ENCODE peak calls at places on chromosome X, in five cellular contexts. I is heart left ventricle, K is left lung, R is spleen, Q is breast epithelium. S is an unnamed sample. For H3K4me1, the result is how much of the 10 kb centered on the place peaks cover.

GRCh38 chrX:20712811-20713210 is 446.1 kb upstream of the RPS6KA3 start:
- DNase-seq in I (no peak), K (no peak), R (no peak), Q (no peak), S (no peak)

GRCh38 chrX:42392846-42393245 is 385.1 kb downstream of the PPP1R2C start:
- DNase-seq in I (no peak), K (no peak), R (no peak), Q (no peak), S (no peak)

GRCh38 chrX:39848900-39849299 is 248.9 kb downstream of the BCOR start:
- DNase-seq in I (no peak), K (no peak), R (no peak), Q (no peak), S (no peak)

GRCh38 chrX:46317158-46317557 is 228.1 kb downstream of the ZNF674 start:
- DNase-seq in I (no peak), K (no peak), R (no peak), Q (no peak), S (no peak)

GRCh38 chrX:119942173-119942819 is 1.3 kb downstream of the NKAP start:
- DNase-seq in I (no peak), K (no peak), R (no peak), Q (no peak), S (no peak)

GRCh38 chrX:134880866-134881265 is 109.9 kb upstream of the SMIM10 start:
- DNase-seq in I (no peak), K (no peak), R (no peak), Q (no peak), S (no peak)

GRCh38 chrX:53678667-53679066 is 7.9 kb downstream of the HUWE1 start:
- DNase-seq in I (no peak), K (no peak), R (no peak), Q (no peak), S (no peak)

GRCh38 chrX:103686199-103687072 is at the start of gene MORF4L2:
- DNase-seq in I (peak), K (peak), R (peak), Q (peak), S (peak)

GRCh38 chrX:137363559-137363958 is 202.4 kb upstream of the ZIC3 start:
- DNase-seq in I (no peak), K (no peak), R (no peak), Q (no peak), S (no peak)

GRCh38 chrX:117969337-117969736 is 147.3 kb downstream of the KLHL13 start:
- DNase-seq in I (no peak), K (no peak), R (no peak), Q (no peak), S (no peak)

GRCh38 chrX:131544218-131544617 is 344 bp downstream of the OR13H1 start:
- DNase-seq in I (no peak), K (no peak), R (no peak), Q (no peak), S (no peak)

GRCh38 chrX:77003956-77004355 is 443.2 kb upstream of the FGF16 start:
- DNase-seq in I (no peak), K (no peak), R (no peak), Q (no peak), S (no peak)

GRCh38 chrX:102659790-102660757 is 8.8 kb downstream of the GPRASP1 start:
- DNase-seq in I (peak), K (peak), R (peak), Q (peak), S (peak)

GRCh38 chrX:375181-376036 is 11.3 kb downstream of the PPP2R3B start:
- DNase-seq in I (no peak), K (no peak), R (peak), Q (no peak), S (no peak)
- H3K4me1 ChIP-seq in I (under half), K (under half), R (under half), Q (under half), S (under half)

GRCh38 chrX:17414057-17414658 is 39.2 kb downstream of the NHS start:
- DNase-seq in I (no peak), K (no peak), R (no peak), Q (peak), S (no peak)
- H3K4me3 ChIP-seq in I (no peak), K (no peak), R (no peak), Q (no peak), S (no peak)

DNA sequence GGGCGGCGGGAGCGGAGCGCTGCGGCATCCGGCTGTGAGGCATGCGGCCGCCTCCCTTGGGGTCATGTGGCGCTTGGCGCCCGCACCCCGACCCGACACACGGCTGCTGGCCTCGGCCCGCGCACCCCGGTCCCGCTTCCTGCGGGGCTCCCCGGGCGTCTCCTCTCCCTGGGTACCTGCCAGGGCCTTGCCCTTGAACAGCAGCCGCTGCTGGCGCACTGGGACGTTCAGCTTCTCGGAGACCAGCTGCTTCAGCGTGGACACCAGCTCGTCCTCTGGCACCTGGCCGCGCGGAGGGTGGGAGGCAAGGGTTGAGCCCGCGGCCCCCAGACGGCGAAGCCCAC is 391 bp downstream of the UBL4A start:
- DNase-seq in I (peak), K (no peak), R (peak), Q (no peak), S (peak)
- H3K4me1 ChIP-seq in I (under half), K (under half), R (under half), Q (under half), S (under half)

DNA sequence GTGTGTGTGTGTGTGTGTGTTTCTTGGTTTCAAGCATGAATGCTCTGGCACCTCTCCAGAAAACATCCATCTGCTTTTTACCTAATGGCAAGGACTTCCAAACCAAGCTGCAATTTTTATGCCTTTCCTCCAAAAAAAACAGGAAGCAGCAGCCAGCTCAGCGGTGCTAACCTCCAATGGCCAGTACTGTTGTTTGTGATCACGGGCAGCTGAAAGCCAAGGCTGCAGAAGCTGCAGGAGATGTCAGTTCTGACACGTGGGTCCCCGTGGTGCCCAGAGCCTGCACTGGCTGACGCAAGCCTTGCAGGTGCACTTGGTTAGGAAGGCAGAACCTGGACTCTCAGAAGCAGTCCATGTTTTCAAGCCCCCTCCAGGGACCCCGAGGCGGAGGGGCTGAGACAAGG is 313.6 kb upstream of the DDX53 start:
- DNase-seq in I (peak), K (peak), R (peak), Q (no peak), S (peak)
- H3K4me3 ChIP-seq in I (no peak), K (no peak), R (no peak), Q (no peak), S (no peak)

GRCh38 chrX:110026099-110026844 is 23.4 kb downstream of the TMEM164 start:
- DNase-seq in I (no peak), K (no peak), R (no peak), Q (no peak), S (no peak)
- H3K4me1 ChIP-seq in I (under half), K (under half), R (under half), Q (under half), S (under half)

DNA sequence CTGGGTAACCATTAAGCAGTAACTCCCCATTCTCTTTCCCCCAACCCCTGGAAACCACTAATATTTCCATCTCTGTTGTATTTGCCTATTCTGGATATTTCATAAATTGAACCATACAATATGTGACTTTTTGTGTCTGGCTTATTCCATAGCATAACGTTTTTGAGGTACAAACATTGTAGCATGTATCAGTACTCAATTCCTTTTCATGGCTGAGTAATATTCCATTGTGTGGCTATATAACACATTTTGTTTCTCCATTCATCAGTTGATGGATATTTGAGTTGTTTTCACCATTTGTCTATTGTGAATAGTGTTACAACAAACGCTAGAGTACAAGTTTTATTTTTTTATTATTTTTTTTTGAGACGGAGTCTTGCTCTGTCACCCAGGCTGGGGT is 55.0 kb upstream of the MORC4 start:
- DNase-seq in I (no peak), K (no peak), R (no peak), Q (no peak), S (no peak)
- H3K4me3 ChIP-seq in I (no peak), K (no peak), R (no peak), Q (no peak), S (no peak)

GRCh38 chrX:74449937-74450330 is 28.6 kb downstream of the SLC16A2 start:
- DNase-seq in I (no peak), K (no peak), R (no peak), Q (no peak), S (no peak)

GRCh38 chrX:74448669-74449068 is 27.4 kb downstream of the SLC16A2 start:
- DNase-seq in I (no peak), K (no peak), R (no peak), Q (no peak), S (no peak)

GRCh38 chrX:74449322-74449936 is 28.1 kb downstream of the SLC16A2 start:
- DNase-seq in I (no peak), K (no peak), R (no peak), Q (peak), S (no peak)

GRCh38 chrX:74445099-74445498 is 23.8 kb downstream of the SLC16A2 start:
- DNase-seq in I (no peak), K (no peak), R (no peak), Q (no peak), S (no peak)

DNA sequence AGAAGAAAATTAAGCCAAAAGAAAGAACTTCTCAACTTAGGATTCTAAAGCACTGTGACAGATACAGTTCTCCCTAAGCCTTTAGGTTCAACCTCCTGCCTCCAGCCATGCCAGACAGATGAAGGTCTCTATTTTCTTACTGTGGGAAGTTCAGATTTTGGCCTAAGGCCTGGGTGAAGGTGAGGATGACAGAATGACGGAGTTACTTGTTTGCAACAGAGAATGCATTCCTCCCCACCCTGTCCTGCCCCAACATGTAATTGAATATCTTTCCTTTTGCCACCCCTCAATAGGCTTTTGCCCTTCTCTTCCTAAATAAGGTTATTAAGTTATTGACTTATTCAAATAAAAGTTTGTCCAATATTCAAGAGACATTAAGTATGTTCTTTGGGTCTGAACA is 25.6 kb downstream of the SLC16A2 start:
- DNase-seq in I (no peak), K (no peak), R (no peak), Q (no peak), S (no peak)
- H3K4me1 ChIP-seq in I (under half), K (under half), R (under half), Q (under half), S (under half)

DNA sequence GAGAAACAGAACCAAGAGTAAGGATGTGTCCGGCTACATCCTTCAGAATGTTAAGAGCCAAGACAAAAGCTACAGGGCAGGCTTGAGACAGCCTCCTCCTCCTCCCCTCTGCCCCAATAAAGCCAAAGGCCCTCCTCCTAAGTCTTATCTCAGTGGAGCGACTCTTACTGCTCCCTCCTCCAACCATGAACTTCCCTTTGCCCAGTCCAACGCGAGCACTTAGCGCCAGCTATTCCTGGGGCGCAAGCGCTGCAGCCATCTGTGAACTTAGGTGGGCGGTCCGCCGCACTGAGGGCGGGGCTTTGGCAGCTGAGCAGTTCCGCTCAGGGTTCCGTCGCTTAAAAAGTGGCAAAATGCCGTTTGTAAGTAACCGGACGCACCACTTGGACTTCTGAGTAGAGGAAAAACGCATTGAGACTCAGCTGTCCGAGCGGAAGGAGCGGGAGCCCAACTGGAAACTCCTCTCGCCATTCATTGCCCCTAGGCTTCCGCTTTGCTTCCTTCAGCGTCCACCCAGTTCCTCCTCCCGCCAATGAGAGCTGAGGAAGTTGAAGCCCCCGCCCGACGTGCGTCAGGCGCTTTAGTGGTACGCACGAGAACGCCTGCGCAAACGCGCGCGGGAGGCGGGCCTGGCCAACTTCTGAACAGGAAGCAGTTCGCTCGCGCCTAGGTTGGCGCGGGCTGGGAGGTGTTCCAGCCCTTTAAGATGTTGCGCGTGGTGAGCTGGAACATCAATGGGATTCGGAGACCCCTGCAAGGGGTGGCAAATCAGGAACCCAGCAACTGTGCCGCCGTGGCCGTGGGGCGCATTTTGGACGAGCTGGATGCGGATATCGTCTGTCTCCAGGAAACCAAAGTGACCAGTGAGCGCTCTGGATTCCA is at the start of gene APEX2:
- DNase-seq in I (peak), K (peak), R (peak), Q (peak), S (peak)
- H3K4me3 ChIP-seq in I (peak), K (peak), R (peak), Q (peak), S (peak)

GRCh38 chrX:1481636-1482529 is 29.2 kb upstream of the ASMTL start:
- DNase-seq in I (peak), K (no peak), R (peak), Q (peak), S (peak)
- H3K4me1 ChIP-seq in I (half or more), K (under half), R (under half), Q (under half), S (under half)

DNA sequence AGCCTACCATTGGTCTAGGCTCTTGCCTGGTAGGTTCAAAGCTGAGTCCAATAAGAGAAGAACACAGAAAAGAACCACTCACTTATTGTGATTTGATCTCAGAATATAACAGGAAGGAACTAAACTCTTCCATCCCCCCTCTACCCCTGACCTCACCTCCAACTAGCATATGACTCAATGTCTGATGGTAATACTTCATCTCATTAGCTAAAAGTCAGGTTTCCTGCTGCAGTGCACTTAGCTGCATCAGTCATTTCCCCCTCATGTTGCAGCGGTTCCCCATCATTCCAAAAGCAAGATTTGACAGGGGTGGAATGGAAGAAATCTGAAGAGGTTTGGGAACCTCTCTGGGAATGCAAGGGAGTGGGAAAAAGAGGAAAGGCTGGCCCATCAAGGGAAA is 289.5 kb downstream of the SMARCA1 start:
- DNase-seq in I (no peak), K (no peak), R (no peak), Q (no peak), S (no peak)
- H3K4me3 ChIP-seq in I (no peak), K (no peak), R (no peak), Q (no peak), S (no peak)

S was measured in gastrocnemius medialis.